ENCODE peak calls at places on chromosomes 11 and 22, in nine cellular contexts. H, I, Y, G, A, S, Q, K and V are unnamed samples.

GRCh38 chr11:121207485-121208115 is 85.0 kb upstream of the SC5D start:
- DNase-seq in H (no peak), I (no peak), Y (no peak), G (no peak), A (peak; percentile 10), S (no peak), Q (no peak), K (no peak), V (no peak)

GRCh38 chr11:116502641-116503061 is 270.1 kb downstream of the BUD13 start:
- DNase-seq in H (no peak), I (no peak), Y (peak; percentile 50), G (no peak), A (no peak), S (no peak), Q (peak; percentile 46), K (no peak), V (no peak)

GRCh38 chr11:17407575-17407974 is 19.1 kb upstream of the KCNJ11 start:
- DNase-seq in H (no peak), I (no peak), Y (no peak), G (no peak), A (no peak), S (no peak), Q (no peak), K (no peak), V (no peak)

GRCh38 chr11:23688835-23689234 is 808.0 kb upstream of the LUZP2 start:
- DNase-seq in H (peak; percentile 39), I (no peak), Y (no peak), G (peak; percentile 73), A (peak; percentile 17), S (peak; percentile 70), Q (no peak), K (no peak), V (no peak)

GRCh38 chr11:22779850-22780249 is 49.8 kb downstream of the SVIP start:
- DNase-seq in H (no peak), I (no peak), Y (no peak), G (no peak), A (no peak), S (no peak), Q (no peak), K (no peak), V (no peak)

GRCh38 chr11:69462106-69463045 is 19.1 kb upstream of the LINC01488 start:
- DNase-seq in H (no peak), I (no peak), Y (no peak), G (no peak), A (no peak), S (no peak), Q (peak; percentile 11), K (peak; percentile 59), V (no peak)

GRCh38 chr11:121464352-121464946 is 11.7 kb upstream of the SORL1-AS1 start:
- DNase-seq in H (peak; percentile 76), I (no peak), Y (peak; percentile 57), G (peak; percentile 93), A (peak; percentile 65), S (peak; percentile 94), Q (peak; percentile 64), K (peak; percentile 78), V (peak; percentile 24)

GRCh38 chr22:30885591-30885990 is 83.0 kb downstream of the MORC2 start:
- DNase-seq in H (no peak), I (no peak), Y (no peak), G (no peak), A (no peak), S (no peak), Q (no peak), K (peak; percentile 36), V (no peak)

GRCh38 chr11:8229299-8230177 is 34.1 kb downstream of the LMO1 start:
- DNase-seq in H (no peak), I (no peak), Y (peak; percentile 56), G (peak; percentile 53), A (no peak), S (no peak), Q (peak; percentile 38), K (peak; percentile 66), V (no peak)

GRCh38 chr11:77320351-77320750 is 18.9 kb upstream of the GDPD4 start:
- DNase-seq in H (no peak), I (no peak), Y (no peak), G (no peak), A (no peak), S (peak; percentile 21), Q (no peak), K (no peak), V (no peak)

GRCh38 chr11:112345166-112345565 is 84.5 kb upstream of the PLET1 start:
- DNase-seq in H (no peak), I (no peak), Y (no peak), G (no peak), A (no peak), S (no peak), Q (no peak), K (no peak), V (no peak)

GRCh38 chr11:21769188-21769587 is 423.7 kb upstream of the ANO5 start:
- DNase-seq in H (no peak), I (no peak), Y (no peak), G (no peak), A (no peak), S (no peak), Q (no peak), K (no peak), V (no peak)

GRCh38 chr11:21602734-21603133 is 590.2 kb upstream of the ANO5 start:
- DNase-seq in H (no peak), I (no peak), Y (no peak), G (no peak), A (no peak), S (no peak), Q (no peak), K (no peak), V (no peak)

GRCh38 chr11:61954106-61955030 is 4.2 kb downstream of the BEST1 start:
- DNase-seq in H (no peak), I (no peak), Y (no peak), G (peak; percentile 55), A (no peak), S (no peak), Q (no peak), K (no peak), V (no peak)

GRCh38 chr11:78392854-78393253 is 24.8 kb downstream of the GAB2 start:
- DNase-seq in H (no peak), I (no peak), Y (no peak), G (no peak), A (no peak), S (no peak), Q (no peak), K (no peak), V (no peak)

GRCh38 chr22:36015806-36016519 is 12.7 kb downstream of the RBFOX2 start:
- DNase-seq in H (no peak), I (no peak), Y (no peak), G (no peak), A (no peak), S (no peak), Q (no peak), K (no peak), V (no peak)

GRCh38 chr11:73218106-73218829 is at the start of gene P2RY2:
- DNase-seq in H (no peak), I (no peak), Y (peak; percentile 86), G (peak; percentile 55), A (peak; percentile 63), S (no peak), Q (peak; percentile 88), K (peak; percentile 91), V (no peak)

GRCh38 chr11:65562020-65562419 is 3.9 kb upstream of the LTBP3 start:
- DNase-seq in H (no peak), I (no peak), Y (no peak), G (no peak), A (no peak), S (no peak), Q (no peak), K (no peak), V (no peak)

GRCh38 chr11:28730889-28731288 is 622.7 kb downstream of the METTL15 start:
- DNase-seq in H (no peak), I (no peak), Y (no peak), G (no peak), A (no peak), S (no peak), Q (no peak), K (no peak), V (no peak)